ENCODE peak calls at places on chromosome 19, in six cellular contexts. S is WTC11, V is GM23338, B is K562, D is GM12878, U is HepG2. N is an unnamed sample.

GRCh38 chr19:35253316-35254286 is 4.8 kb downstream of the LSR start:
- DNase-seq in S (peak), V (peak), B (no peak), D (no peak), U (peak), N (peak)

GRCh38 chr19:39765091-39766076 is 13.3 kb upstream of the LEUTX start:
- DNase-seq in S (peak), V (peak), B (peak), D (no peak), U (peak), N (peak)

GRCh38 chr19:18401580-18402112 is 4.2 kb upstream of the LRRC25 start:
- DNase-seq in S (no peak), V (peak), B (peak), D (no peak), U (peak), N (no peak)

GRCh38 chr19:1189419-1189818 is 15.4 kb upstream of the SBNO2 start:
- DNase-seq in S (no peak), V (no peak), B (peak), D (no peak), U (no peak), N (no peak)

GRCh38 chr19:19261350-19262189 is 11.5 kb downstream of the TM6SF2 start:
- DNase-seq in S (peak), V (peak), B (no peak), D (no peak), U (no peak), N (peak)

GRCh38 chr19:55210120-55210493 is 806 bp upstream of the PTPRH start:
- DNase-seq in S (no peak), V (no peak), B (no peak), D (no peak), U (peak), N (no peak)

GRCh38 chr19:48965033-48965805 is at the start of gene FTL:
- DNase-seq in S (peak), V (peak), B (peak), D (peak), U (peak), N (peak)

GRCh38 chr19:23787106-23787505 is 28.4 kb upstream of the ZNF681 start:
- DNase-seq in S (no peak), V (no peak), B (no peak), D (no peak), U (no peak), N (no peak)

GRCh38 chr19:56566904-56567273 is 379 bp upstream of the ZNF470 start:
- DNase-seq in S (peak), V (peak), B (no peak), D (no peak), U (no peak), N (no peak)

GRCh38 chr19:47406711-47407416 is 12.5 kb downstream of the MEIS3 start:
- DNase-seq in S (peak), V (peak), B (peak), D (no peak), U (no peak), N (no peak)

GRCh38 chr19:19224852-19225494 is 13.2 kb downstream of the NCAN start:
- DNase-seq in S (peak), V (peak), B (peak), D (no peak), U (peak), N (peak)

GRCh38 chr19:47179643-47180310 is 49.1 kb downstream of the SAE1 start:
- DNase-seq in S (no peak), V (no peak), B (no peak), D (no peak), U (no peak), N (no peak)

GRCh38 chr19:47363758-47364529 is 14.8 kb downstream of the DHX34 start:
- DNase-seq in S (peak), V (peak), B (no peak), D (no peak), U (no peak), N (no peak)

GRCh38 chr19:5067666-5068065 is 98.8 kb downstream of the KDM4B start:
- DNase-seq in S (no peak), V (no peak), B (no peak), D (no peak), U (no peak), N (no peak)

GRCh38 chr19:45402469-45403070 is 2.3 kb downstream of the PPP1R13L start:
- DNase-seq in S (peak), V (peak), B (peak), D (no peak), U (no peak), N (peak)

GRCh38 chr19:1171755-1172352 is 2.2 kb downstream of the SBNO2 start:
- DNase-seq in S (peak), V (no peak), B (no peak), D (no peak), U (no peak), N (no peak)

GRCh38 chr19:34555447-34555846 is 73.9 kb downstream of the WTIP start:
- DNase-seq in S (peak), V (peak), B (no peak), D (no peak), U (peak), N (no peak)

GRCh38 chr19:9132422-9132821 is 5.7 kb upstream of the OR7G3 start:
- DNase-seq in S (no peak), V (no peak), B (no peak), D (no peak), U (no peak), N (no peak)

GRCh38 chr19:57870225-57870624 is 18.6 kb downstream of the ZNF814 start:
- DNase-seq in S (no peak), V (no peak), B (no peak), D (no peak), U (no peak), N (no peak)

GRCh38 chr19:7159105-7159933 is 89.8 kb downstream of the ZNF557 start:
- DNase-seq in S (no peak), V (no peak), B (no peak), D (no peak), U (no peak), N (no peak)
- TF ChIP-seq CREB1 in S (no peak), V (no peak), B (no peak), D (no peak), U (no peak), N (no peak)

GRCh38 chr19:50249636-50250035 is 46.2 kb downstream of the MYH14 start:
- DNase-seq in S (no peak), V (no peak), B (no peak), D (no peak), U (no peak), N (no peak)

GRCh38 chr19:50250450-50251136 is 47.2 kb downstream of the MYH14 start:
- DNase-seq in S (no peak), V (no peak), B (no peak), D (no peak), U (no peak), N (no peak)

GRCh38 chr19:50255115-50255514 is 51.7 kb downstream of the MYH14 start:
- DNase-seq in S (peak), V (peak), B (peak), D (no peak), U (no peak), N (no peak)

GRCh38 chr19:50252887-50253268 is 49.5 kb downstream of the MYH14 start:
- DNase-seq in S (no peak), V (no peak), B (no peak), D (no peak), U (no peak), N (no peak)

GRCh38 chr19:50252111-50252886 is 48.9 kb downstream of the MYH14 start:
- DNase-seq in S (peak), V (peak), B (peak), D (no peak), U (no peak), N (peak)
- TF ChIP-seq CREB1 in S (no peak), V (no peak), B (no peak), D (no peak), U (no peak), N (no peak)

GRCh38 chr19:3405261-3405653 is 38.9 kb downstream of the NFIC start:
- DNase-seq in S (no peak), V (no peak), B (no peak), D (no peak), U (no peak), N (no peak)

GRCh38 chr19:3403489-3404323 is 37.3 kb downstream of the NFIC start:
- DNase-seq in S (no peak), V (peak), B (peak), D (no peak), U (peak), N (no peak)

GRCh38 chr19:3406571-3407111 is 40.3 kb downstream of the NFIC start:
- DNase-seq in S (no peak), V (no peak), B (no peak), D (no peak), U (no peak), N (no peak)

GRCh38 chr19:3402631-3403443 is 36.5 kb downstream of the NFIC start:
- DNase-seq in S (no peak), V (no peak), B (no peak), D (no peak), U (no peak), N (no peak)

GRCh38 chr19:3404324-3405260 is 38.2 kb downstream of the NFIC start:
- DNase-seq in S (no peak), V (peak), B (no peak), D (no peak), U (no peak), N (no peak)
- TF ChIP-seq CREB1 in S (no peak), V (no peak), B (no peak), D (no peak), U (no peak), N (peak)

DNA sequence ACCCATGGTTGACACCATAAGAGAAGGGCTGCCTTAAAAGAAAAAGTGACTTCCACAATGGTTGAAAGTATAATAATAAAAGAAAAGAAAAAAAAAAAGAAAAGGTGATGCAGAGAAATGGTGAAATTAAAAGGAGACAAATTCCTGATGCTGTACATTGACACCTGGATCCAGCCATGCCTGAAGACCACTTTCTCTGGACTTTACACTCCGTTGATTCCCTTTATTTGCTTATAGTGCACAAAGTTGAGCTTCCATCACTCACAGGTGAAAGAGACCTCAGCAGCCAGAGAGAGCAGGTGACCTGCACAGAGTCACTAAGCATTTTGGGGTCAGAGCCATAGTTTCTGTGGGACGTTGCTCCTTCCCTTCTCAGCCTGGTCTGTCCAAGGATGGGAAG is 12.2 kb upstream of the OR10H5 start:
- DNase-seq in S (no peak), V (no peak), B (no peak), D (no peak), U (no peak), N (no peak)
- TF ChIP-seq CREB1 in S (no peak), V (no peak), B (no peak), D (no peak), U (no peak), N (no peak)

GRCh38 chr19:10797541-10798256 is 38.3 kb downstream of the TMED1 start:
- DNase-seq in S (no peak), V (no peak), B (no peak), D (peak), U (no peak), N (no peak)

GRCh38 chr19:10796653-10797052 is 39.4 kb downstream of the TMED1 start:
- DNase-seq in S (no peak), V (peak), B (no peak), D (no peak), U (no peak), N (no peak)

GRCh38 chr19:10800488-10800887 is 35.5 kb downstream of the TMED1 start:
- DNase-seq in S (no peak), V (no peak), B (no peak), D (no peak), U (no peak), N (no peak)

GRCh38 chr19:10802479-10802878 is 33.5 kb downstream of the TMED1 start:
- DNase-seq in S (no peak), V (no peak), B (no peak), D (no peak), U (no peak), N (no peak)

GRCh38 chr19:10797078-10797477 is 38.9 kb downstream of the TMED1 start:
- DNase-seq in S (no peak), V (no peak), B (no peak), D (no peak), U (no peak), N (no peak)
- TF ChIP-seq CREB1 in S (no peak), V (no peak), B (no peak), D (no peak), U (no peak), N (no peak)

N was measured in H1.